ENCODE peak calls at places on chromosomes 13 and 19, in nine cellular contexts. L is coronary artery, V is amygdala, H is endothelial cell of umbilical vein, N is lung microvascular endothelial cell, A is MM.1S, X is amniotic stem cell, K is neural progenitor cell, R is GM04503. Q is an unnamed sample.

GRCh38 chr19:15266683-15267082 is 34.4 kb upstream of the EPHX3 start:
- DNase-seq in L (no peak), V (no peak), H (no peak), N (no peak), A (no peak), X (no peak), K (no peak), R (no peak), Q (no peak)

GRCh38 chr19:734716-735115 is 16.2 kb upstream of the MISP start:
- DNase-seq in L (no peak), V (no peak), H (no peak), N (no peak), A (no peak), X (no peak), K (no peak), R (no peak), Q (no peak)

GRCh38 chr13:38637576-38637975 is 49.3 kb upstream of the FREM2 start:
- DNase-seq in L (no peak), V (no peak), H (no peak), N (no peak), A (no peak), X (no peak), K (no peak), R (no peak), Q (no peak)

GRCh38 chr13:23617551-23618014 is 47.4 kb downstream of the TNFRSF19 start:
- DNase-seq in L (no peak), V (no peak), H (no peak), N (no peak), A (no peak), X (no peak), K (no peak), R (no peak), Q (no peak)

GRCh38 chr13:92460479-92460878 is 766.1 kb upstream of the GPC6 start:
- DNase-seq in L (no peak), V (no peak), H (no peak), N (no peak), A (no peak), X (no peak), K (no peak), R (no peak), Q (no peak)

GRCh38 chr13:98886587-98886986 is 91.3 kb downstream of the DOCK9 start:
- DNase-seq in L (no peak), V (no peak), H (no peak), N (no peak), A (no peak), X (no peak), K (no peak), R (no peak), Q (no peak)

GRCh38 chr13:111456452-111457230 is 136.2 kb downstream of the TEX29 start:
- DNase-seq in L (no peak), V (no peak), H (no peak), N (no peak), A (no peak), X (no peak), K (no peak), R (no peak), Q (no peak)

GRCh38 chr13:36915106-36915505 is 4.9 kb downstream of the SMAD9 start:
- DNase-seq in L (no peak), V (no peak), H (no peak), N (no peak), A (no peak), X (no peak), K (no peak), R (no peak), Q (no peak)

GRCh38 chr13:26785845-26786630 is 25.5 kb upstream of the GPR12 start:
- DNase-seq in L (peak; percentile 71), V (no peak), H (no peak), N (peak; percentile 3), A (peak; percentile 78), X (no peak), K (peak; percentile 30), R (no peak), Q (peak; percentile 32)

GRCh38 chr19:42494321-42494720 is 34.0 kb downstream of the CEACAM1 start:
- DNase-seq in L (no peak), V (no peak), H (no peak), N (no peak), A (no peak), X (peak; percentile 22), K (no peak), R (no peak), Q (no peak)

GRCh38 chr13:97723655-97724054 is 229.8 kb upstream of the IPO5 start:
- DNase-seq in L (no peak), V (no peak), H (no peak), N (no peak), A (no peak), X (no peak), K (no peak), R (no peak), Q (no peak)

GRCh38 chr13:113430378-113431110 is 22.7 kb downstream of the ADPRHL1 start:
- DNase-seq in L (no peak), V (no peak), H (no peak), N (no peak), A (no peak), X (no peak), K (no peak), R (no peak), Q (no peak)

GRCh38 chr13:106117035-106117434 is 418.4 kb downstream of the EFNB2 start:
- DNase-seq in L (no peak), V (no peak), H (peak; percentile 93), N (peak; percentile 59), A (no peak), X (no peak), K (no peak), R (no peak), Q (no peak)

GRCh38 chr13:75123428-75123827 is 358.5 kb downstream of the TBC1D4 start:
- DNase-seq in L (no peak), V (no peak), H (no peak), N (peak; percentile 4), A (no peak), X (no peak), K (no peak), R (no peak), Q (no peak)

GRCh38 chr13:111977184-111977516 is 89.8 kb upstream of the SOX1 start:
- DNase-seq in L (no peak), V (no peak), H (no peak), N (no peak), A (no peak), X (no peak), K (peak; percentile 31), R (no peak), Q (no peak)

GRCh38 chr19:6828698-6829633 is 56.5 kb downstream of the VAV1 start:
- DNase-seq in L (no peak), V (no peak), H (no peak), N (no peak), A (peak; percentile 82), X (no peak), K (no peak), R (no peak), Q (no peak)

GRCh38 chr19:2329528-2329927 is 1.0 kb downstream of the SPPL2B start:
- DNase-seq in L (no peak), V (no peak), H (no peak), N (no peak), A (no peak), X (no peak), K (peak; percentile 93), R (no peak), Q (no peak)

GRCh38 chr13:39941236-39941635 is 285.8 kb downstream of the COG6 start:
- DNase-seq in L (no peak), V (no peak), H (no peak), N (no peak), A (no peak), X (no peak), K (no peak), R (no peak), Q (no peak)

GRCh38 chr13:40076765-40077362 is 421.4 kb downstream of the COG6 start:
- DNase-seq in L (no peak), V (no peak), H (no peak), N (no peak), A (no peak), X (no peak), K (no peak), R (no peak), Q (no peak)

GRCh38 chr19:7506385-7507328 is 9.2 kb upstream of the ZNF358 start:
- DNase-seq in L (peak; percentile 87), V (peak; percentile 38), H (peak; percentile 63), N (peak; percentile 18), A (peak; percentile 82), X (no peak), K (peak; percentile 91), R (peak; percentile 63), Q (no peak)

GRCh38 chr19:34985249-34986022 is 14.7 kb upstream of the GRAMD1A start:
- DNase-seq in L (no peak), V (no peak), H (peak; percentile 89), N (peak; percentile 41), A (no peak), X (no peak), K (peak; percentile 38), R (no peak), Q (no peak)

GRCh38 chr19:47186337-47187022 is 44.5 kb downstream of the BBC3 start:
- DNase-seq in L (no peak), V (no peak), H (no peak), N (no peak), A (no peak), X (no peak), K (no peak), R (no peak), Q (peak; percentile 67)

GRCh38 chr19:36030264-36031148 is 2.2 kb downstream of the CLIP3 start:
- DNase-seq in L (no peak), V (no peak), H (no peak), N (peak; percentile 44), A (peak; percentile 45), X (no peak), K (no peak), R (no peak), Q (no peak)

GRCh38 chr19:12801466-12802266 is at the start of the genes PRDX2 and THSD8:
- DNase-seq in L (no peak), V (peak; percentile 73), H (peak; percentile 75), N (peak; percentile 86), A (peak; percentile 88), X (peak; percentile 41), K (peak; percentile 93), R (no peak), Q (peak; percentile 54)

GRCh38 chr13:22883961-22884360 is 296.8 kb upstream of the SGCG start:
- DNase-seq in L (no peak), V (no peak), H (no peak), N (no peak), A (no peak), X (no peak), K (peak; percentile 54), R (no peak), Q (no peak)

GRCh38 chr13:106104281-106104901 is 431.1 kb downstream of the EFNB2 start:
- DNase-seq in L (no peak), V (no peak), H (peak; percentile 83), N (no peak), A (no peak), X (peak; percentile 43), K (peak; percentile 20), R (peak; percentile 78), Q (no peak)

GRCh38 chr13:52599853-52600603 is 42.2 kb upstream of the HNRNPA1L2 start:
- DNase-seq in L (peak; percentile 78), V (no peak), H (peak; percentile 40), N (peak; percentile 40), A (peak; percentile 22), X (no peak), K (peak; percentile 71), R (no peak), Q (no peak)

GRCh38 chr19:35030257-35031071 is at the start of gene SCN1B:
- DNase-seq in L (no peak), V (peak; percentile 32), H (peak; percentile 51), N (peak; percentile 74), A (no peak), X (peak; percentile 48), K (peak; percentile 89), R (no peak), Q (peak; percentile 40)

GRCh38 chr13:111312944-111313590 is 7.4 kb upstream of the TEX29 start:
- DNase-seq in L (no peak), V (no peak), H (no peak), N (no peak), A (no peak), X (no peak), K (no peak), R (no peak), Q (no peak)

GRCh38 chr19:38849746-38850230 is at the start of gene HNRNPL:
- DNase-seq in L (no peak), V (peak; percentile 100), H (no peak), N (no peak), A (no peak), X (no peak), K (no peak), R (no peak), Q (no peak)

GRCh38 chr19:19627716-19628498 is at the start of gene LPAR2:
- DNase-seq in L (no peak), V (no peak), H (no peak), N (no peak), A (peak; percentile 59), X (no peak), K (peak; percentile 86), R (no peak), Q (peak; percentile 75)